ENCODE peak calls at places on chromosomes 3 and 15, in five cellular contexts. A is hippocampal formation; O is activated naive CD4-positive, alpha-beta T cell; W is kidney glomerular epithelial cell; H is central memory CD8-positive, alpha-beta T cell. K is an unnamed sample.

GRCh38 chr3:11600501-11601282 is 43.0 kb downstream of the VGLL4 start:
- DNase-seq in A (no peak), O (no peak), W (peak; percentile 98), H (no peak), K (no peak)

GRCh38 chr15:68335251-68335650 is 57.7 kb downstream of the FEM1B start:
- DNase-seq in A (peak; percentile 30), O (no peak), W (peak; percentile 8), H (no peak), K (no peak)

GRCh38 chr15:90004671-90005070 is 3.5 kb downstream of the ZNF710 start:
- DNase-seq in A (no peak), O (no peak), W (peak; percentile 69), H (no peak), K (no peak)

GRCh38 chr3:160444411-160444810 is 5.2 kb downstream of the TRIM59 start:
- DNase-seq in A (no peak), O (no peak), W (no peak), H (no peak), K (no peak)

GRCh38 chr3:78963771-78964170 is 804.0 kb downstream of the ROBO1 start:
- DNase-seq in A (no peak), O (no peak), W (no peak), H (no peak), K (no peak)

GRCh38 chr3:6362406-6362805 is 498.5 kb upstream of the GRM7 start:
- DNase-seq in A (no peak), O (no peak), W (no peak), H (no peak), K (no peak)

GRCh38 chr3:180117381-180118163 is 80.8 kb upstream of the PEX5L start:
- DNase-seq in A (no peak), O (no peak), W (no peak), H (no peak), K (no peak)

GRCh38 chr3:11567516-11568467 is 75.9 kb downstream of the VGLL4 start:
- DNase-seq in A (no peak), O (no peak), W (no peak), H (no peak), K (no peak)

GRCh38 chr15:79916424-79916823 is 19.6 kb upstream of the MTHFS start:
- DNase-seq in A (no peak), O (no peak), W (no peak), H (no peak), K (no peak)

GRCh38 chr15:22979069-22979698 is 984 bp downstream of the CYFIP1 start:
- DNase-seq in A (no peak), O (no peak), W (no peak), H (no peak), K (peak; percentile 47)

GRCh38 chr15:43985976-43986375 is 159.2 kb downstream of the WDR76 start:
- DNase-seq in A (no peak), O (no peak), W (no peak), H (no peak), K (no peak)

GRCh38 chr3:184811034-184811433 is 932 bp upstream of the VPS8 start:
- DNase-seq in A (no peak), O (no peak), W (no peak), H (no peak), K (peak; percentile 60)

GRCh38 chr3:120113128-120114116 is 19.2 kb upstream of the GSK3B start:
- DNase-seq in A (no peak), O (no peak), W (peak; percentile 55), H (no peak), K (no peak)

GRCh38 chr15:88800026-88800425 is 3.2 kb upstream of the ACAN start:
- DNase-seq in A (no peak), O (no peak), W (peak; percentile 9), H (no peak), K (no peak)